ENCODE peak calls at places on chromosome 7, in eight cellular contexts. R is hippocampal formation, X is retina, O is NCI-H1092, B is omental fat pad, E is iPS-NIHi11, A is fibroblast of pulmonary artery, I is cardiac fibroblast. D is an unnamed sample.

GRCh38 chr7:44291066-44291732 is 34.2 kb downstream of the CAMK2B start:
- DNase-seq in B (peak; percentile 14), O (no peak), E (peak; percentile 3), A (peak; percentile 99), R (no peak), X (no peak), I (peak; percentile 99), D (no peak)

GRCh38 chr7:40542982-40543741 is 408.4 kb downstream of the SUGCT start:
- DNase-seq in R (no peak), O (no peak), X (no peak), A (no peak), E (no peak), B (no peak), I (peak; percentile 8), D (no peak)

GRCh38 chr7:125984795-125985194 is 1055.2 kb upstream of the POT1 start:
- DNase-seq in A (no peak), O (no peak), X (no peak), I (no peak), B (no peak), R (no peak), E (no peak), D (no peak)

GRCh38 chr7:134042307-134042706 is 84.8 kb upstream of the LRGUK start:
- DNase-seq in E (no peak), A (no peak), R (no peak), B (no peak), O (no peak), X (peak; percentile 24), I (no peak), D (no peak)

GRCh38 chr7:56092789-56093531 is at the start of gene PHKG1:
- DNase-seq in R (peak; percentile 80), A (peak; percentile 87), I (peak; percentile 90), B (no peak), O (peak; percentile 67), E (peak; percentile 79), X (no peak), D (no peak)

GRCh38 chr7:89797965-89798598 is 356.2 kb upstream of the STEAP1 start:
- DNase-seq in X (no peak), E (no peak), R (no peak), A (no peak), I (no peak), B (no peak), O (no peak), D (no peak)

GRCh38 chr7:107559864-107560263 is 3.9 kb downstream of the COG5 start:
- DNase-seq in B (no peak), X (no peak), I (peak; percentile 56), E (no peak), O (no peak), A (peak; percentile 67), R (no peak), D (no peak)

GRCh38 chr7:66731986-66732385 is 8.5 kb upstream of the RABGEF1 start:
- DNase-seq in O (no peak), E (no peak), B (no peak), I (no peak), A (no peak), X (no peak), R (no peak), D (no peak)

GRCh38 chr7:121741896-121742295 is 131.1 kb upstream of the PTPRZ1 start:
- DNase-seq in A (peak; percentile 9), O (no peak), I (no peak), X (no peak), E (no peak), B (no peak), R (no peak), D (no peak)

GRCh38 chr7:132386249-132386681 is 190.0 kb downstream of the PLXNA4 start:
- DNase-seq in O (peak; percentile 88), R (no peak), X (peak; percentile 69), I (peak; percentile 79), B (no peak), A (peak; percentile 39), E (no peak), D (peak; percentile 24)

GRCh38 chr7:64618785-64619456 is 47.0 kb upstream of the ZNF107 start:
- DNase-seq in O (peak; percentile 46), B (no peak), I (peak; percentile 73), A (peak; percentile 69), R (peak; percentile 1), X (no peak), E (peak; percentile 48), D (peak; percentile 41)

GRCh38 chr7:82566752-82567151 is 123.2 kb upstream of the CACNA2D1 start:
- DNase-seq in X (no peak), I (no peak), O (peak; percentile 35), A (no peak), E (no peak), B (no peak), R (no peak), D (no peak)

GRCh38 chr7:136555933-136556332 is 312.5 kb upstream of the CHRM2 start:
- DNase-seq in O (peak; percentile 88), I (no peak), E (peak; percentile 28), A (no peak), B (no peak), X (peak; percentile 39), R (no peak), D (no peak)

GRCh38 chr7:127632276-127632910 is 14.5 kb upstream of the PAX4 start:
- DNase-seq in X (no peak), A (no peak), O (no peak), E (no peak), R (no peak), I (peak; percentile 62), B (no peak), D (no peak)

GRCh38 chr7:47460251-47460989 is 121.5 kb downstream of the TNS3 start:
- DNase-seq in R (no peak), E (no peak), I (no peak), X (no peak), O (peak; percentile 57), B (no peak), A (no peak), D (no peak)

GRCh38 chr7:106613861-106614560 is 46.9 kb downstream of the CCDC71L start:
- DNase-seq in I (peak; percentile 65), B (no peak), R (no peak), O (no peak), E (no peak), A (peak; percentile 71), X (no peak), D (no peak)

D was measured in GM12865.